ENCODE peak calls at places on chromosome 18, in five cellular contexts. M is posterior cingulate gyrus; F is activated T-helper 1 cell treated with anti-CD3 and anti-CD28 coated beads, Interleukin-2, amount 50 U/mL, for 16 hours; V is A549; Y is activated gamma-delta T cell. A is an unnamed sample.

GRCh38 chr18:3186678-3187658 is 32.8 kb downstream of the MYOM1 start:
- DNase-seq in M (no peak), F (no peak), V (no peak), Y (no peak), A (no peak)

GRCh38 chr18:50097702-50098101 is 97.2 kb downstream of the MYO5B start:
- DNase-seq in M (no peak), F (no peak), V (no peak), Y (no peak), A (no peak)

GRCh38 chr18:32086866-32087265 is 4.8 kb upstream of the RNF138 start:
- DNase-seq in M (no peak), F (no peak), V (no peak), Y (no peak), A (no peak)

GRCh38 chr18:1488957-1489356 is 584.3 kb downstream of the ADCYAP1 start:
- DNase-seq in M (no peak), F (no peak), V (no peak), Y (no peak), A (no peak)

GRCh38 chr18:22344908-22345670 is 72.6 kb downstream of the CTAGE1 start:
- DNase-seq in M (no peak), F (no peak), V (no peak), Y (no peak), A (no peak)

GRCh38 chr18:54702687-54703086 is 111.6 kb downstream of the DYNAP start:
- DNase-seq in M (no peak), F (no peak), V (no peak), Y (no peak), A (no peak)

GRCh38 chr18:2222270-2223185 is 348.8 kb downstream of the METTL4 start:
- DNase-seq in M (no peak), F (no peak), V (no peak), Y (no peak), A (no peak)

GRCh38 chr18:10420561-10421352 is 33.7 kb upstream of the APCDD1 start:
- DNase-seq in M (no peak), F (no peak), V (no peak), Y (no peak), A (no peak)

GRCh38 chr18:4405965-4406364 is 49.1 kb downstream of the DLGAP1 start:
- DNase-seq in M (no peak), F (no peak), V (no peak), Y (no peak), A (no peak)

GRCh38 chr18:10017048-10017447 is 103.2 kb downstream of the VAPA start:
- DNase-seq in M (no peak), F (no peak), V (no peak), Y (no peak), A (no peak)

GRCh38 chr18:68833756-68834155 is 35.9 kb downstream of the CCDC102B start:
- DNase-seq in M (no peak), F (no peak), V (no peak), Y (no peak), A (no peak)

GRCh38 chr18:47748093-47748796 is 182.2 kb downstream of the SMAD2 start:
- DNase-seq in M (peak), F (no peak), V (no peak), Y (no peak), A (no peak)